ENCODE peak calls at places on chromosome 16, in seven cellular contexts. P is Panc1, M is GM12878, N is HepG2, C is HCT116, E is K562, F is upper lobe of left lung. K is an unnamed sample.

GRCh38 chr16:66266436-66267286 is 99.8 kb upstream of the CDH5 start:
- ATAC-seq in C (no peak), M (no peak), N (no peak), E (no peak), P (no peak), F (peak; percentile 67), K (peak; percentile 79)

GRCh38 chr16:11506816-11507305 is 79.9 kb downstream of the LITAF start:
- ATAC-seq in C (peak; percentile 76), N (peak; percentile 72), M (peak; percentile 74), F (no peak), P (no peak), E (peak; percentile 73), K (no peak)

GRCh38 chr16:82456683-82457082 is 170.1 kb upstream of the CDH13 start:
- ATAC-seq in P (peak; percentile 65), E (peak; percentile 95), N (peak; percentile 99), C (peak; percentile 99), F (peak; percentile 91), M (peak; percentile 98), K (no peak)

GRCh38 chr16:11087691-11088431 is 143.5 kb downstream of the CLEC16A start:
- ATAC-seq in F (no peak), P (peak; percentile 33), M (no peak), C (peak; percentile 47), N (no peak), E (peak; percentile 25), K (no peak)

GRCh38 chr16:19909750-19910322 is 25.2 kb upstream of the GPRC5B start:
- ATAC-seq in M (no peak), F (no peak), E (no peak), C (no peak), P (no peak), N (no peak), K (no peak)

GRCh38 chr16:46908540-46909372 is 24.6 kb downstream of the GPT2 start:
- ATAC-seq in E (peak; percentile 82), F (no peak), M (peak; percentile 70), P (peak; percentile 80), N (peak; percentile 36), C (peak; percentile 81), K (no peak)

GRCh38 chr16:89717310-89718197 is 3.1 kb downstream of the VPS9D1 start:
- ATAC-seq in N (no peak), F (no peak), E (no peak), M (no peak), C (no peak), P (no peak), K (no peak)

GRCh38 chr16:74372953-74373846 is 2.9 kb upstream of the NPIPB15 start:
- ATAC-seq in M (no peak), P (no peak), E (no peak), C (no peak), N (no peak), F (peak; percentile 4), K (no peak)

GRCh38 chr16:50684823-50685455 is 3.8 kb upstream of the SNX20 start:
- ATAC-seq in P (no peak), C (no peak), M (peak; percentile 51), E (no peak), F (no peak), N (no peak), K (no peak)

GRCh38 chr16:4324479-4324868 is 8.6 kb downstream of the GLIS2 start:
- ATAC-seq in N (no peak), E (no peak), C (no peak), P (no peak), F (no peak), M (no peak), K (no peak)

GRCh38 chr16:52851211-52851740 is 201.4 kb downstream of the CHD9NB start:
- ATAC-seq in F (no peak), E (no peak), C (no peak), M (no peak), P (no peak), N (no peak), K (no peak)

GRCh38 chr16:77868052-77868451 is 79.7 kb downstream of the VAT1L start:
- ATAC-seq in F (no peak), E (no peak), M (peak; percentile 25), N (no peak), P (no peak), C (no peak), K (no peak)

GRCh38 chr16:55386534-55387296 is 62.7 kb downstream of the IRX6 start:
- ATAC-seq in N (no peak), P (no peak), M (no peak), F (peak; percentile 32), C (no peak), E (no peak), K (no peak)

GRCh38 chr16:25713785-25714570 is 22.2 kb downstream of the HS3ST4 start:
- ATAC-seq in P (no peak), F (no peak), C (no peak), E (no peak), N (no peak), M (no peak), K (no peak)

GRCh38 chr16:22346463-22346862 is 28.0 kb downstream of the CDR2 start:
- ATAC-seq in P (no peak), F (no peak), M (no peak), E (no peak), C (no peak), N (peak; percentile 17), K (no peak)

GRCh38 chr16:75081179-75081859 is 35.3 kb downstream of the LDHD start:
- ATAC-seq in M (peak; percentile 58), C (no peak), F (no peak), N (no peak), E (peak; percentile 34), P (no peak), K (no peak)

GRCh38 chr16:12661656-12662172 is 142.0 kb downstream of the CPPED1 start:
- ATAC-seq in M (peak; percentile 31), N (peak; percentile 85), E (peak; percentile 75), F (peak; percentile 46), P (no peak), C (no peak), K (no peak)

GRCh38 chr16:74463888-74464287 is 42.6 kb upstream of the CLEC18B start:
- ATAC-seq in P (no peak), M (peak; percentile 65), F (no peak), N (no peak), E (no peak), C (no peak), K (no peak)

GRCh38 chr16:19417640-19418039 is at the start of gene TMC5:
- ATAC-seq in N (no peak), P (no peak), M (no peak), C (no peak), F (no peak), E (peak; percentile 62), K (no peak)

GRCh38 chr16:87703835-87704375 is 61.9 kb downstream of the KLHDC4 start:
- ATAC-seq in N (no peak), C (no peak), M (no peak), P (no peak), F (no peak), E (no peak), K (no peak)

GRCh38 chr16:87701505-87701921 is 64.3 kb downstream of the KLHDC4 start:
- ATAC-seq in N (no peak), M (peak; percentile 5), E (no peak), C (peak; percentile 2), P (peak; percentile 8), F (no peak), K (no peak)

GRCh38 chr16:87701066-87701425 is 64.7 kb downstream of the KLHDC4 start:
- ATAC-seq in M (no peak), F (no peak), N (no peak), C (no peak), P (peak; percentile 28), E (no peak), K (no peak)

GRCh38 chr16:87703071-87703470 is 62.7 kb downstream of the KLHDC4 start:
- ATAC-seq in N (no peak), C (no peak), F (no peak), M (no peak), E (no peak), P (no peak), K (no peak)

GRCh38 chr16:87702325-87702811 is 63.4 kb downstream of the KLHDC4 start:
- ATAC-seq in C (peak; percentile 66), P (peak; percentile 65), M (peak; percentile 83), E (peak; percentile 85), N (peak; percentile 41), F (no peak), K (peak; percentile 19)
- TF ChIP-seq POLR2AphosphoS5 in C (no peak), P (no peak), M (no peak), E (no peak), N (no peak), F (no peak), K (no peak)

GRCh38 chr16:29743827-29744531 is 1.8 kb downstream of the C16orf54 start:
- ATAC-seq in F (peak; percentile 6), E (no peak), N (peak; percentile 11), C (no peak), P (no peak), M (no peak), K (no peak)
- TF ChIP-seq POLR2AphosphoS5 in F (no peak), E (no peak), N (no peak), C (no peak), P (no peak), M (no peak), K (no peak)

DNA sequence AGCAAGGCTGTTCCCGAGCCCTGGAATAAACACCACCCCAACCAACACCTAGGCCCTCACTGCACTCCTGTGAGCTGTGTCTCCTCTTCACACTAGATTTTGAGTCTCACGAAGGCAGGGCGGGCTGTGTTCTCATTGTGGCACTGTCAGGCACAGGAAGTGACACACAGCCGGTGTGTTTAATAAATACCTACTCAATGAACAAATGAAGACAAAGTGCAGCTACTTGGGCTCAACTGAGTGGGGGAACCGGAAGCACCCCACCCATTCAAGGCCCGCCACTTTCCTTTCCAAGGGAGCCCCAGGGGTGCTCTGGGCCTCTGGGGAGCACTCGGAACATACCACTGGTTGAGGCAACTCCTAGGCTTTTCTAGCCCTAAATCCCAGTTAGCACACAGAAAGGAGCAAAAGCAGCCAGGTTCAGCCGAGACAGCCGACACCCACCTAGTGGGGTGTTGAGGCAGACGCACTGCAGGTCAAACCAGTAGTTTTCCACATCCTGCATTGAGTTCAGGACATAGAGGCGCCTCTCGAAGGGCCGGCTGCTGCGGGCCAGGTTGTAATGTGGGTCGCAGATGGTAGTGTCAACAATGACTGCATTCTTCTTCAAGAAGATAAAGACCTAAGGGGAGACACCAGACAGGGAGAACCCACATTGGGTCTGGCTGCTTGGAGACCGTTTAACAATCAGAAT is 57.7 kb downstream of the GTF3C1 start:
- ATAC-seq in F (no peak), N (no peak), P (no peak), E (no peak), C (no peak), M (no peak), K (peak; percentile 49)
- TF ChIP-seq POLR2AphosphoS5 in F (peak; percentile 43), N (no peak), P (no peak), E (no peak), C (no peak), M (no peak), K (no peak)

GRCh38 chr16:27679899-27680298 is 130.0 kb downstream of the KATNIP start:
- ATAC-seq in C (no peak), P (no peak), E (no peak), F (no peak), N (no peak), M (no peak), K (no peak)
- TF ChIP-seq POLR2AphosphoS5 in C (no peak), P (no peak), E (no peak), F (no peak), N (no peak), M (no peak), K (no peak)